ENCODE peak calls at places on chromosomes 3 and 15, in seven cellular contexts. One of them, this sample, is unnamed.

GRCh38 chr3:13896473-13897154 is 16.7 kb upstream of the WNT7A start:
- DNase-seq in K562: peak
- DNase-seq in HCT116: peak
- DNase-seq in H1: no peak
- DNase-seq in HepG2: peak
- DNase-seq in SK-N-SH: peak
- DNase-seq in GM12878: peak
- DNase-seq in this sample: peak

GRCh38 chr3:142353571-142353970 is 94.3 kb downstream of the XRN1 start:
- DNase-seq in SK-N-SH: no peak
- DNase-seq in K562: no peak
- DNase-seq in H1: no peak
- DNase-seq in HepG2: no peak
- DNase-seq in HCT116: no peak
- DNase-seq in GM12878: no peak
- DNase-seq in this sample: no peak

GRCh38 chr15:92955706-92956105 is 55.6 kb downstream of the CHD2 start:
- DNase-seq in HCT116: no peak
- DNase-seq in H1: no peak
- DNase-seq in HepG2: no peak
- DNase-seq in SK-N-SH: no peak
- DNase-seq in GM12878: no peak
- DNase-seq in K562: no peak
- DNase-seq in this sample: no peak

GRCh38 chr3:101017048-101017447 is 23.8 kb upstream of the ABI3BP start:
- DNase-seq in K562: no peak
- DNase-seq in H1: no peak
- DNase-seq in HCT116: no peak
- DNase-seq in HepG2: no peak
- DNase-seq in SK-N-SH: no peak
- DNase-seq in GM12878: no peak
- DNase-seq in this sample: no peak

GRCh38 chr3:39237012-39237411 is 42.8 kb downstream of the CX3CR1 start:
- DNase-seq in SK-N-SH: no peak
- DNase-seq in H1: no peak
- DNase-seq in GM12878: no peak
- DNase-seq in HCT116: no peak
- DNase-seq in HepG2: no peak
- DNase-seq in K562: no peak
- DNase-seq in this sample: no peak

GRCh38 chr3:173894-174293 is 22.7 kb upstream of the CHL1 start:
- DNase-seq in HepG2: no peak
- DNase-seq in H1: no peak
- DNase-seq in K562: no peak
- DNase-seq in SK-N-SH: no peak
- DNase-seq in GM12878: peak
- DNase-seq in HCT116: no peak
- DNase-seq in this sample: no peak

GRCh38 chr3:61094608-61095007 is 156.6 kb downstream of the FHIT start:
- DNase-seq in GM12878: no peak
- DNase-seq in HepG2: no peak
- DNase-seq in K562: no peak
- DNase-seq in SK-N-SH: no peak
- DNase-seq in HCT116: no peak
- DNase-seq in H1: no peak
- DNase-seq in this sample: no peak

GRCh38 chr3:142226474-142226873 is 1.1 kb upstream of the GK5 start:
- DNase-seq in GM12878: no peak
- DNase-seq in SK-N-SH: no peak
- DNase-seq in K562: no peak
- DNase-seq in HepG2: peak
- DNase-seq in H1: no peak
- DNase-seq in HCT116: no peak
- DNase-seq in this sample: peak

GRCh38 chr3:9088431-9089353 is 125.4 kb upstream of the RAD18 start:
- DNase-seq in H1: no peak
- DNase-seq in SK-N-SH: no peak
- DNase-seq in GM12878: no peak
- DNase-seq in K562: no peak
- DNase-seq in HepG2: no peak
- DNase-seq in HCT116: no peak
- DNase-seq in this sample: no peak

GRCh38 chr3:37741644-37742043 is 120.0 kb upstream of the CTDSPL start:
- DNase-seq in GM12878: no peak
- DNase-seq in SK-N-SH: peak
- DNase-seq in H1: no peak
- DNase-seq in HCT116: peak
- DNase-seq in HepG2: peak
- DNase-seq in K562: peak
- DNase-seq in this sample: peak

DNA sequence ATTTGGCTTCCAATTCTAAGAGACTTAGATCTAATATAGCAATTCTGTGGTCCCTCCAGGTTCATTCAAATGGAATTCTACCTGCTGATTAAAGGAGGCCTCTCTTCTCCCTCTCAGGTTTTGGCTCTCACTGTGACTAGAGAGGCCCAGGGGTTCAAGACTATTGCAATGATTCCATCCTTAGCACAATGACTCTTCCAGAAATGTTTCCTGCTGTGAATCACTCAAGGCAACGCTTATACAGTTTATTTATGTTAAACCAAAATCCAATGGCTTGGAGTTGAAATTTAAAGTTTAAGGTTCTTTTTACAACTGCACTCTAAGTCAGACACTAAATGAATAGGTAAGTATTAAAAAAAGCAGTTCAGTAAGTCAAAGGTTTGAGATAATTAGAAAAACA is 39.9 kb downstream of the IFT57 start:
- DNase-seq in HCT116: no peak
- DNase-seq in SK-N-SH: no peak
- DNase-seq in HepG2: no peak
- DNase-seq in H1: no peak
- DNase-seq in K562: no peak
- DNase-seq in GM12878: no peak
- DNase-seq in this sample: no peak
- TF ChIP-seq JUND in HCT116: no peak
- TF ChIP-seq JUND in SK-N-SH: no peak
- TF ChIP-seq JUND in HepG2: no peak
- TF ChIP-seq JUND in H1: no peak
- TF ChIP-seq JUND in K562: no peak
- TF ChIP-seq JUND in GM12878: no peak
- TF ChIP-seq JUND in this sample: no peak

GRCh38 chr3:187739561-187740445 is 5.5 kb downstream of the BCL6 start:
- DNase-seq in K562: peak
- DNase-seq in HCT116: peak
- DNase-seq in GM12878: no peak
- DNase-seq in SK-N-SH: peak
- DNase-seq in HepG2: no peak
- DNase-seq in H1: no peak
- DNase-seq in this sample: peak

GRCh38 chr3:187743195-187744141 is 1.8 kb downstream of the BCL6 start:
- DNase-seq in K562: peak
- DNase-seq in SK-N-SH: no peak
- DNase-seq in GM12878: no peak
- DNase-seq in H1: no peak
- DNase-seq in HCT116: no peak
- DNase-seq in HepG2: no peak
- DNase-seq in this sample: peak

GRCh38 chr3:187742351-187743171 is 2.7 kb downstream of the BCL6 start:
- DNase-seq in K562: peak
- DNase-seq in HepG2: no peak
- DNase-seq in H1: no peak
- DNase-seq in SK-N-SH: no peak
- DNase-seq in HCT116: no peak
- DNase-seq in GM12878: no peak
- DNase-seq in this sample: peak

GRCh38 chr3:187740446-187741399 is 4.5 kb downstream of the BCL6 start:
- DNase-seq in HCT116: no peak
- DNase-seq in K562: peak
- DNase-seq in HepG2: no peak
- DNase-seq in GM12878: no peak
- DNase-seq in SK-N-SH: peak
- DNase-seq in H1: no peak
- DNase-seq in this sample: peak

GRCh38 chr3:187741403-187742350 is 3.6 kb downstream of the BCL6 start:
- DNase-seq in HCT116: peak
- DNase-seq in SK-N-SH: peak
- DNase-seq in H1: no peak
- DNase-seq in GM12878: no peak
- DNase-seq in K562: peak
- DNase-seq in HepG2: peak
- DNase-seq in this sample: peak
- TF ChIP-seq JUND in HCT116: no peak
- TF ChIP-seq JUND in SK-N-SH: no peak
- TF ChIP-seq JUND in H1: no peak
- TF ChIP-seq JUND in GM12878: no peak
- TF ChIP-seq JUND in K562: no peak
- TF ChIP-seq JUND in HepG2: no peak
- TF ChIP-seq JUND in this sample: no peak

DNA sequence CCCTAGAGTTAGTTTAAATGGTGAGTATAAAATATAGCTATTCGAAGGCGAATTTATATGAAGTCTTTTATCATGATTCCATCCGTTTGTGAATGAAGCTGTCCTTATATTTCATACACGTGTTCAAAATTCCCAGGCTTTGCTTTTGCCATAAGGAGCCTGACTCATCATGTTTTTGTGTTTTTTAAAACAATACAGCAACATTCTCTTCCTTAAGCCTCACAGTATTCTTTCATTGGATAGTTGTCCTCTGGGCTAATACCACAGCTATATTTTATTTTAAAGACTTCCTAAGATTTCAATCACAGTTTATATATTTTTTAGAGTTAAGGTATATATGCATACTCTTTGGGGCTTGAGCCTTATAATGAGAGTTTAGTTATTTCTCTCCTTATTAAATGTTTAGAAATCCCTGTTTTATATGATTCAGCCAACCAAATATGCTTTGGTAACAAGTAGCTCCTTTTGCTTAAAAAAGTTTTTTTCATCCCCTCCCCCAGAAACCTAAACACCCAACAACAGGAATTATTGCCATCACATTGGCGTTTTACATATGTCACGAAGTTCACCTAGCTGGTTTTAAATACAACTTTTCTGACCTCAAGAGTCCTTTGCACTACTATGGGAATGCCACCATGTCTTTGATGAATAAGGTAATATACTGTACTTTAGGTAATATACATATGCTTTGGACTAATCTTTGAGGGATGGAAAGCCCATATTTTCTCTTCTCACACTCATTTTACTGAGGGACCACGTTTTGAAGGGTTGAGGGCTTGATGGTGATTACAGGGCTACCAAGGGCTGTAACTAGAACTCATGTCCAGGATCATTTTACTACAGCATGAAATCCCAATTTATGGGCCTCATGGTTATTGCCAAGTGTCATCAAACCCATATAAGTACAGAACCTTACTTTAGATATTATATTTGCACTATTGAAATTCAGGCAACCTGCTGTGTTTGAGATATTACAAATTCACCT is 28.5 kb downstream of the ST3GAL6 start:
- DNase-seq in GM12878: no peak
- DNase-seq in HCT116: no peak
- DNase-seq in K562: no peak
- DNase-seq in SK-N-SH: no peak
- DNase-seq in H1: no peak
- DNase-seq in HepG2: no peak
- DNase-seq in this sample: no peak
- TF ChIP-seq JUND in GM12878: no peak
- TF ChIP-seq JUND in HCT116: no peak
- TF ChIP-seq JUND in K562: no peak
- TF ChIP-seq JUND in SK-N-SH: no peak
- TF ChIP-seq JUND in H1: no peak
- TF ChIP-seq JUND in HepG2: no peak
- TF ChIP-seq JUND in this sample: no peak

DNA sequence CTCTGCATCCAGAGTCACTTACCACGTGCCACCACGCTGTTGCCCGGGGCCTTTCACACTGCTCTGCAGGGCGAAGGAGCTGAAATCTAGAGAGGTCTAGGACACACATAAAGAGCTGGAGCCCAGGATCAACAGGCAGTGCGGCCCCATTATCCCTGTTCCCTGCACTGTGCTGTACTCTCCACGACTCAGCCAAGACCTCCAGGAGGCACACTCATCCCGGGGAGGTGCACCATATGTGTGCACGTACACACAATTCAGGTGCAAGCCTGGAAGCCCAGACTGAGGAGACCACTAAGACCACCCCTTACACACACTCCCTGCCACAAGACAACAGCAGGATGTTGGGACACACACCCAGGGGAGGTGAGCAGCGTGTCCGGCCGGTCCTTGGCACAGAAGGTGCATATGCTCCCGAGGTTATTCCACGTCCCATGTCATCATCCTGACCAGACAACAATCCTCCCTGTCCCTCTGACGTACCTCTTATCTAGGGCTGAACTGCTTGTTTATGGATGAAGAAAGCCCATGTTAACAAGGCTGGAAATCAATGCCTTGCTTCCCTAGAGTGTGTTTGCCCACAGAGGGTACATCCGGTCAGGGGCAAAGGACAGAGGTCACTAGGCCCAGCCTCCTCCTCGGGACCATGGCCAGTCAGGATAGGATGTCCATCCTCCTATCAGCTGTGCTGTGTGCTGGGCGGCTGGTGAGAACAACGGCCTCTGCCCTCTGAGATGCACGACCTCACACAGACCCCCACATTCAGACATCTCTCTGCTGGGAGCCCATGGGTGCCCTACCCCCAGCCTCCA is 16.1 kb downstream of the KLF15 start:
- DNase-seq in K562: no peak
- DNase-seq in HepG2: peak
- DNase-seq in SK-N-SH: no peak
- DNase-seq in H1: no peak
- DNase-seq in GM12878: no peak
- DNase-seq in HCT116: no peak
- DNase-seq in this sample: no peak
- TF ChIP-seq JUND in K562: no peak
- TF ChIP-seq JUND in HepG2: no peak
- TF ChIP-seq JUND in SK-N-SH: no peak
- TF ChIP-seq JUND in H1: no peak
- TF ChIP-seq JUND in GM12878: no peak
- TF ChIP-seq JUND in HCT116: no peak
- TF ChIP-seq JUND in this sample: no peak

GRCh38 chr3:72549819-72550581 is 298.2 kb downstream of the SHQ1 start:
- DNase-seq in H1: no peak
- DNase-seq in SK-N-SH: peak
- DNase-seq in HCT116: no peak
- DNase-seq in K562: no peak
- DNase-seq in HepG2: no peak
- DNase-seq in GM12878: no peak
- DNase-seq in this sample: no peak
- TF ChIP-seq JUND in H1: no peak
- TF ChIP-seq JUND in SK-N-SH: no peak
- TF ChIP-seq JUND in HCT116: no peak
- TF ChIP-seq JUND in K562: no peak
- TF ChIP-seq JUND in HepG2: no peak
- TF ChIP-seq JUND in GM12878: no peak
- TF ChIP-seq JUND in this sample: no peak

DNA sequence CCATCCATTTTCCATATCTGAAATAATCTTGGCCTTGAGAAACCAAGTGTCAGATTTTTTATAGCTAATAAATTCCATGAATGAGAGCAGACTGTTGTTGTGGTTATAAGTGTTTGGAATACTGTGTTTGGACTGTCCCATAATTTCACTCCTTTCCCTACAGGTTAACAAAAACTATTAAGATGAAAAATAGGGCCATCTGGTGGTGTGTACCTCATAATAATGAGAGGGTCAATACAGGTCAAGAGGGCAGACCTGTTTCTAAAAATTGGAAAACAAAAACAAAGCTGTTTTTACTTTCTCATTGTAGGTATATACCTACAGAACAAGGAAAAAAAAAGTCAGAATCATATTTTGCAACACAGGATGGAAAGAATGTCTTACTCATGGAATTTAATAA is 553.8 kb upstream of the SGO1 start:
- DNase-seq in K562: no peak
- DNase-seq in HepG2: no peak
- DNase-seq in SK-N-SH: no peak
- DNase-seq in H1: no peak
- DNase-seq in HCT116: no peak
- DNase-seq in GM12878: no peak
- DNase-seq in this sample: peak
- TF ChIP-seq JUND in K562: no peak
- TF ChIP-seq JUND in HepG2: no peak
- TF ChIP-seq JUND in SK-N-SH: no peak
- TF ChIP-seq JUND in H1: no peak
- TF ChIP-seq JUND in HCT116: no peak
- TF ChIP-seq JUND in GM12878: no peak
- TF ChIP-seq JUND in this sample: no peak

This sample was measured in T47D.